ENCODE peak calls at places on chromosomes 16 and 17, in seven cellular contexts. Q is activated CD4-positive, alpha-beta T cell treated with anti-CD3 and anti-CD28 coated beads, Interleukin-2, amount 50 U/mL, for 1 hour; Y is C1 segment of cervical spinal cord; N is Caco-2; E is tibial artery; U is fibroblast of the aortic adventitia; L is NCI-H1048. H is an unnamed sample.

GRCh38 chr17:76527430-76528111 is 9.9 kb downstream of the CYGB start:
- DNase-seq in Q (peak), Y (no peak), N (no peak), E (no peak), U (peak), L (no peak), H (peak)

GRCh38 chr16:79402356-79402755 is 198.2 kb downstream of the MAF start:
- DNase-seq in Q (no peak), Y (no peak), N (peak), E (no peak), U (no peak), L (no peak), H (no peak)

GRCh38 chr16:80047796-80048649 is 447.5 kb upstream of the MAF start:
- DNase-seq in Q (no peak), Y (no peak), N (no peak), E (no peak), U (no peak), L (no peak), H (no peak)

GRCh38 chr16:56950051-56950450 is 11.7 kb upstream of the CETP start:
- DNase-seq in Q (no peak), Y (no peak), N (no peak), E (no peak), U (no peak), L (no peak), H (no peak)

GRCh38 chr16:50609049-50609832 is 61.0 kb downstream of the NKD1 start:
- DNase-seq in Q (no peak), Y (no peak), N (no peak), E (no peak), U (no peak), L (no peak), H (no peak)

GRCh38 chr16:81817296-81817695 is 38.2 kb downstream of the PLCG2 start:
- DNase-seq in Q (no peak), Y (no peak), N (no peak), E (no peak), U (no peak), L (no peak), H (no peak)

GRCh38 chr17:77475012-77475976 is 334.5 kb downstream of the SEC14L1 start:
- DNase-seq in Q (peak), Y (no peak), N (no peak), E (no peak), U (peak), L (no peak), H (peak)

GRCh38 chr16:86669937-86670772 is 91.8 kb downstream of the FOXL1 start:
- DNase-seq in Q (no peak), Y (no peak), N (no peak), E (peak), U (no peak), L (no peak), H (no peak)

GRCh38 chr16:57387598-57388354 is 15.5 kb downstream of the CX3CL1 start:
- DNase-seq in Q (no peak), Y (no peak), N (no peak), E (no peak), U (no peak), L (no peak), H (no peak)

GRCh38 chr16:11094075-11094593 is 149.8 kb downstream of the CLEC16A start:
- DNase-seq in Q (peak), Y (no peak), N (no peak), E (no peak), U (peak), L (no peak), H (peak)

GRCh38 chr16:74186589-74186988 is 110.0 kb upstream of the PSMD7 start:
- DNase-seq in Q (no peak), Y (no peak), N (no peak), E (no peak), U (no peak), L (no peak), H (no peak)

GRCh38 chr17:40490289-40490853 is 11.1 kb downstream of the TNS4 start:
- DNase-seq in Q (no peak), Y (peak), N (no peak), E (peak), U (peak), L (no peak), H (no peak)

GRCh38 chr16:87891763-87892162 is 22.5 kb upstream of the SLC7A5 start:
- DNase-seq in Q (no peak), Y (no peak), N (no peak), E (no peak), U (no peak), L (no peak), H (no peak)

GRCh38 chr16:75351183-75351582 is 82.1 kb downstream of the CFDP1 start:
- DNase-seq in Q (no peak), Y (no peak), N (no peak), E (no peak), U (peak), L (no peak), H (no peak)

GRCh38 chr17:43389022-43389947 is 9.5 kb upstream of the ARL4D start:
- DNase-seq in Q (peak), Y (peak), N (peak), E (peak), U (peak), L (peak), H (peak)

GRCh38 chr17:9941305-9941704 is 36.2 kb upstream of the RCVRN start:
- DNase-seq in Q (no peak), Y (no peak), N (no peak), E (no peak), U (no peak), L (no peak), H (no peak)

GRCh38 chr17:78263063-78263735 is 31.8 kb downstream of the TMEM235 start:
- DNase-seq in Q (no peak), Y (no peak), N (no peak), E (no peak), U (no peak), L (no peak), H (no peak)

GRCh38 chr17:79011451-79012147 is 2.0 kb upstream of the CANT1 start:
- DNase-seq in Q (no peak), Y (no peak), N (peak), E (no peak), U (peak), L (no peak), H (no peak)

GRCh38 chr17:5110816-5111215 is 862 bp downstream of the ZNF232 start:
- DNase-seq in Q (no peak), Y (no peak), N (no peak), E (no peak), U (no peak), L (no peak), H (peak)

GRCh38 chr17:65455972-65456343 is 105.5 kb downstream of the AXIN2 start:
- DNase-seq in Q (peak), Y (no peak), N (no peak), E (no peak), U (peak), L (no peak), H (no peak)

GRCh38 chr17:37711113-37711512 is 33.7 kb downstream of the HNF1B start:
- DNase-seq in Q (no peak), Y (no peak), N (no peak), E (no peak), U (no peak), L (no peak), H (no peak)

GRCh38 chr16:1745900-1746692 is 25.2 kb downstream of the NME3 start:
- DNase-seq in Q (no peak), Y (no peak), N (no peak), E (no peak), U (no peak), L (no peak), H (no peak)

H was measured in B cell.